ENCODE peak calls at places on chromosomes 11 and 22, in six cellular contexts. One of them, this sample, is unnamed.

GRCh38 chr11:65116370-65117205 is 913 bp downstream of the ZNHIT2 start:
- DNase-seq in right atrium auricular region: no peak
- DNase-seq in glutamatergic neuron: peak
- DNase-seq in activated T-cell treated with anti-CD3 and anti-CD28 coated beads, Interleukin-2, amount 50 U/mL, for 72 hours: peak
- DNase-seq in activated T-helper 1 cell treated with anti-CD3 and anti-CD28 coated beads, Interleukin-12 subunit alpha, Interleukin-12 subunit beta, Interleukin-2, Interleukin-4 antibody, amounts not matched to agents 30 ng/mL and 10 ng/mL and 1 ng/mL, durations not matched to agents 14 hours and 24 hours and 36 hours: peak
- DNase-seq in AG10803: peak
- DNase-seq in this sample: peak

GRCh38 chr11:118088531-118088930 is 1.8 kb upstream of the SMIM35 start:
- DNase-seq in glutamatergic neuron: no peak
- DNase-seq in AG10803: no peak
- DNase-seq in right atrium auricular region: no peak
- DNase-seq in activated T-cell treated with anti-CD3 and anti-CD28 coated beads, Interleukin-2, amount 50 U/mL, for 72 hours: no peak
- DNase-seq in activated T-helper 1 cell treated with anti-CD3 and anti-CD28 coated beads, Interleukin-12 subunit alpha, Interleukin-12 subunit beta, Interleukin-2, Interleukin-4 antibody, amounts not matched to agents 30 ng/mL and 10 ng/mL and 1 ng/mL, durations not matched to agents 14 hours and 24 hours and 36 hours: no peak
- DNase-seq in this sample: no peak

GRCh38 chr22:32796865-32797573 is 4.5 kb upstream of the TIMP3 start:
- DNase-seq in right atrium auricular region: peak
- DNase-seq in glutamatergic neuron: peak
- DNase-seq in activated T-cell treated with anti-CD3 and anti-CD28 coated beads, Interleukin-2, amount 50 U/mL, for 72 hours: peak
- DNase-seq in activated T-helper 1 cell treated with anti-CD3 and anti-CD28 coated beads, Interleukin-12 subunit alpha, Interleukin-12 subunit beta, Interleukin-2, Interleukin-4 antibody, amounts not matched to agents 30 ng/mL and 10 ng/mL and 1 ng/mL, durations not matched to agents 14 hours and 24 hours and 36 hours: peak
- DNase-seq in AG10803: peak
- DNase-seq in this sample: peak

GRCh38 chr22:20312396-20313191 is 7.3 kb downstream of the DGCR6L start:
- DNase-seq in activated T-helper 1 cell treated with anti-CD3 and anti-CD28 coated beads, Interleukin-12 subunit alpha, Interleukin-12 subunit beta, Interleukin-2, Interleukin-4 antibody, amounts not matched to agents 30 ng/mL and 10 ng/mL and 1 ng/mL, durations not matched to agents 14 hours and 24 hours and 36 hours: no peak
- DNase-seq in right atrium auricular region: peak
- DNase-seq in activated T-cell treated with anti-CD3 and anti-CD28 coated beads, Interleukin-2, amount 50 U/mL, for 72 hours: no peak
- DNase-seq in glutamatergic neuron: no peak
- DNase-seq in AG10803: no peak
- DNase-seq in this sample: peak

GRCh38 chr22:35392357-35392756 is 7.6 kb upstream of the MCM5 start:
- DNase-seq in AG10803: no peak
- DNase-seq in glutamatergic neuron: no peak
- DNase-seq in activated T-cell treated with anti-CD3 and anti-CD28 coated beads, Interleukin-2, amount 50 U/mL, for 72 hours: no peak
- DNase-seq in right atrium auricular region: no peak
- DNase-seq in activated T-helper 1 cell treated with anti-CD3 and anti-CD28 coated beads, Interleukin-12 subunit alpha, Interleukin-12 subunit beta, Interleukin-2, Interleukin-4 antibody, amounts not matched to agents 30 ng/mL and 10 ng/mL and 1 ng/mL, durations not matched to agents 14 hours and 24 hours and 36 hours: no peak
- DNase-seq in this sample: no peak

GRCh38 chr22:25448435-25449051 is 115.9 kb upstream of the GRK3 start:
- DNase-seq in glutamatergic neuron: peak
- DNase-seq in AG10803: peak
- DNase-seq in right atrium auricular region: no peak
- DNase-seq in activated T-helper 1 cell treated with anti-CD3 and anti-CD28 coated beads, Interleukin-12 subunit alpha, Interleukin-12 subunit beta, Interleukin-2, Interleukin-4 antibody, amounts not matched to agents 30 ng/mL and 10 ng/mL and 1 ng/mL, durations not matched to agents 14 hours and 24 hours and 36 hours: no peak
- DNase-seq in activated T-cell treated with anti-CD3 and anti-CD28 coated beads, Interleukin-2, amount 50 U/mL, for 72 hours: peak
- DNase-seq in this sample: no peak

GRCh38 chr22:42863349-42863911 is 6.4 kb upstream of the ARFGAP3 start:
- DNase-seq in right atrium auricular region: no peak
- DNase-seq in activated T-helper 1 cell treated with anti-CD3 and anti-CD28 coated beads, Interleukin-12 subunit alpha, Interleukin-12 subunit beta, Interleukin-2, Interleukin-4 antibody, amounts not matched to agents 30 ng/mL and 10 ng/mL and 1 ng/mL, durations not matched to agents 14 hours and 24 hours and 36 hours: no peak
- DNase-seq in AG10803: peak
- DNase-seq in activated T-cell treated with anti-CD3 and anti-CD28 coated beads, Interleukin-2, amount 50 U/mL, for 72 hours: peak
- DNase-seq in glutamatergic neuron: no peak
- DNase-seq in this sample: no peak

GRCh38 chr22:44093791-44094190 is 69.7 kb downstream of the PARVB start:
- DNase-seq in AG10803: no peak
- DNase-seq in right atrium auricular region: no peak
- DNase-seq in activated T-helper 1 cell treated with anti-CD3 and anti-CD28 coated beads, Interleukin-12 subunit alpha, Interleukin-12 subunit beta, Interleukin-2, Interleukin-4 antibody, amounts not matched to agents 30 ng/mL and 10 ng/mL and 1 ng/mL, durations not matched to agents 14 hours and 24 hours and 36 hours: no peak
- DNase-seq in activated T-cell treated with anti-CD3 and anti-CD28 coated beads, Interleukin-2, amount 50 U/mL, for 72 hours: no peak
- DNase-seq in glutamatergic neuron: no peak
- DNase-seq in this sample: no peak

GRCh38 chr11:113119074-113119473 is 157.9 kb downstream of the NCAM1 start:
- DNase-seq in glutamatergic neuron: no peak
- DNase-seq in AG10803: peak
- DNase-seq in activated T-helper 1 cell treated with anti-CD3 and anti-CD28 coated beads, Interleukin-12 subunit alpha, Interleukin-12 subunit beta, Interleukin-2, Interleukin-4 antibody, amounts not matched to agents 30 ng/mL and 10 ng/mL and 1 ng/mL, durations not matched to agents 14 hours and 24 hours and 36 hours: no peak
- DNase-seq in activated T-cell treated with anti-CD3 and anti-CD28 coated beads, Interleukin-2, amount 50 U/mL, for 72 hours: no peak
- DNase-seq in right atrium auricular region: no peak
- DNase-seq in this sample: no peak

GRCh38 chr11:35040221-35040942 is 98.6 kb upstream of the CD44 start:
- DNase-seq in AG10803: peak
- DNase-seq in glutamatergic neuron: no peak
- DNase-seq in right atrium auricular region: no peak
- DNase-seq in activated T-helper 1 cell treated with anti-CD3 and anti-CD28 coated beads, Interleukin-12 subunit alpha, Interleukin-12 subunit beta, Interleukin-2, Interleukin-4 antibody, amounts not matched to agents 30 ng/mL and 10 ng/mL and 1 ng/mL, durations not matched to agents 14 hours and 24 hours and 36 hours: peak
- DNase-seq in activated T-cell treated with anti-CD3 and anti-CD28 coated beads, Interleukin-2, amount 50 U/mL, for 72 hours: peak
- DNase-seq in this sample: no peak

GRCh38 chr11:24896118-24896835 is 399.4 kb downstream of the LUZP2 start:
- DNase-seq in glutamatergic neuron: no peak
- DNase-seq in AG10803: no peak
- DNase-seq in activated T-helper 1 cell treated with anti-CD3 and anti-CD28 coated beads, Interleukin-12 subunit alpha, Interleukin-12 subunit beta, Interleukin-2, Interleukin-4 antibody, amounts not matched to agents 30 ng/mL and 10 ng/mL and 1 ng/mL, durations not matched to agents 14 hours and 24 hours and 36 hours: no peak
- DNase-seq in right atrium auricular region: no peak
- DNase-seq in activated T-cell treated with anti-CD3 and anti-CD28 coated beads, Interleukin-2, amount 50 U/mL, for 72 hours: no peak
- DNase-seq in this sample: no peak

GRCh38 chr11:122172352-122173073 is 56.5 kb upstream of the BLID start:
- DNase-seq in activated T-cell treated with anti-CD3 and anti-CD28 coated beads, Interleukin-2, amount 50 U/mL, for 72 hours: no peak
- DNase-seq in AG10803: no peak
- DNase-seq in activated T-helper 1 cell treated with anti-CD3 and anti-CD28 coated beads, Interleukin-12 subunit alpha, Interleukin-12 subunit beta, Interleukin-2, Interleukin-4 antibody, amounts not matched to agents 30 ng/mL and 10 ng/mL and 1 ng/mL, durations not matched to agents 14 hours and 24 hours and 36 hours: no peak
- DNase-seq in right atrium auricular region: no peak
- DNase-seq in glutamatergic neuron: no peak
- DNase-seq in this sample: no peak

GRCh38 chr11:14645247-14645912 is 1.8 kb downstream of the PDE3B start:
- DNase-seq in activated T-helper 1 cell treated with anti-CD3 and anti-CD28 coated beads, Interleukin-12 subunit alpha, Interleukin-12 subunit beta, Interleukin-2, Interleukin-4 antibody, amounts not matched to agents 30 ng/mL and 10 ng/mL and 1 ng/mL, durations not matched to agents 14 hours and 24 hours and 36 hours: no peak
- DNase-seq in AG10803: peak
- DNase-seq in activated T-cell treated with anti-CD3 and anti-CD28 coated beads, Interleukin-2, amount 50 U/mL, for 72 hours: no peak
- DNase-seq in glutamatergic neuron: no peak
- DNase-seq in right atrium auricular region: no peak
- DNase-seq in this sample: no peak

GRCh38 chr22:23790819-23791736 is 4.3 kb downstream of the SMARCB1 start:
- DNase-seq in AG10803: peak
- DNase-seq in glutamatergic neuron: no peak
- DNase-seq in activated T-helper 1 cell treated with anti-CD3 and anti-CD28 coated beads, Interleukin-12 subunit alpha, Interleukin-12 subunit beta, Interleukin-2, Interleukin-4 antibody, amounts not matched to agents 30 ng/mL and 10 ng/mL and 1 ng/mL, durations not matched to agents 14 hours and 24 hours and 36 hours: no peak
- DNase-seq in activated T-cell treated with anti-CD3 and anti-CD28 coated beads, Interleukin-2, amount 50 U/mL, for 72 hours: no peak
- DNase-seq in right atrium auricular region: no peak
- DNase-seq in this sample: no peak

GRCh38 chr22:47625013-47625385 is 862.5 kb downstream of the TBC1D22A start:
- DNase-seq in activated T-cell treated with anti-CD3 and anti-CD28 coated beads, Interleukin-2, amount 50 U/mL, for 72 hours: no peak
- DNase-seq in right atrium auricular region: peak
- DNase-seq in activated T-helper 1 cell treated with anti-CD3 and anti-CD28 coated beads, Interleukin-12 subunit alpha, Interleukin-12 subunit beta, Interleukin-2, Interleukin-4 antibody, amounts not matched to agents 30 ng/mL and 10 ng/mL and 1 ng/mL, durations not matched to agents 14 hours and 24 hours and 36 hours: no peak
- DNase-seq in AG10803: no peak
- DNase-seq in glutamatergic neuron: no peak
- DNase-seq in this sample: peak

GRCh38 chr11:1341928-1342524 is 32.6 kb upstream of the TOLLIP start:
- DNase-seq in right atrium auricular region: no peak
- DNase-seq in activated T-cell treated with anti-CD3 and anti-CD28 coated beads, Interleukin-2, amount 50 U/mL, for 72 hours: no peak
- DNase-seq in activated T-helper 1 cell treated with anti-CD3 and anti-CD28 coated beads, Interleukin-12 subunit alpha, Interleukin-12 subunit beta, Interleukin-2, Interleukin-4 antibody, amounts not matched to agents 30 ng/mL and 10 ng/mL and 1 ng/mL, durations not matched to agents 14 hours and 24 hours and 36 hours: no peak
- DNase-seq in glutamatergic neuron: no peak
- DNase-seq in AG10803: peak
- DNase-seq in this sample: peak

GRCh38 chr11:27184458-27185312 is 144.1 kb downstream of the BBOX1 start:
- DNase-seq in AG10803: peak
- DNase-seq in activated T-cell treated with anti-CD3 and anti-CD28 coated beads, Interleukin-2, amount 50 U/mL, for 72 hours: no peak
- DNase-seq in glutamatergic neuron: no peak
- DNase-seq in right atrium auricular region: no peak
- DNase-seq in activated T-helper 1 cell treated with anti-CD3 and anti-CD28 coated beads, Interleukin-12 subunit alpha, Interleukin-12 subunit beta, Interleukin-2, Interleukin-4 antibody, amounts not matched to agents 30 ng/mL and 10 ng/mL and 1 ng/mL, durations not matched to agents 14 hours and 24 hours and 36 hours: no peak
- DNase-seq in this sample: no peak

GRCh38 chr11:9823439-9823838 is 159.6 kb downstream of the SWAP70 start:
- DNase-seq in right atrium auricular region: no peak
- DNase-seq in glutamatergic neuron: no peak
- DNase-seq in activated T-cell treated with anti-CD3 and anti-CD28 coated beads, Interleukin-2, amount 50 U/mL, for 72 hours: no peak
- DNase-seq in activated T-helper 1 cell treated with anti-CD3 and anti-CD28 coated beads, Interleukin-12 subunit alpha, Interleukin-12 subunit beta, Interleukin-2, Interleukin-4 antibody, amounts not matched to agents 30 ng/mL and 10 ng/mL and 1 ng/mL, durations not matched to agents 14 hours and 24 hours and 36 hours: no peak
- DNase-seq in AG10803: no peak
- DNase-seq in this sample: no peak

GRCh38 chr11:68099474-68100405 is 21.4 kb downstream of the CHKA start:
- DNase-seq in activated T-cell treated with anti-CD3 and anti-CD28 coated beads, Interleukin-2, amount 50 U/mL, for 72 hours: peak
- DNase-seq in right atrium auricular region: no peak
- DNase-seq in activated T-helper 1 cell treated with anti-CD3 and anti-CD28 coated beads, Interleukin-12 subunit alpha, Interleukin-12 subunit beta, Interleukin-2, Interleukin-4 antibody, amounts not matched to agents 30 ng/mL and 10 ng/mL and 1 ng/mL, durations not matched to agents 14 hours and 24 hours and 36 hours: no peak
- DNase-seq in glutamatergic neuron: no peak
- DNase-seq in AG10803: no peak
- DNase-seq in this sample: no peak

GRCh38 chr22:35604671-35605457 is 12.3 kb downstream of the MB start:
- DNase-seq in AG10803: peak
- DNase-seq in glutamatergic neuron: no peak
- DNase-seq in activated T-cell treated with anti-CD3 and anti-CD28 coated beads, Interleukin-2, amount 50 U/mL, for 72 hours: peak
- DNase-seq in activated T-helper 1 cell treated with anti-CD3 and anti-CD28 coated beads, Interleukin-12 subunit alpha, Interleukin-12 subunit beta, Interleukin-2, Interleukin-4 antibody, amounts not matched to agents 30 ng/mL and 10 ng/mL and 1 ng/mL, durations not matched to agents 14 hours and 24 hours and 36 hours: no peak
- DNase-seq in right atrium auricular region: no peak
- DNase-seq in this sample: no peak

GRCh38 chr11:95790933-95791247 is 592 bp downstream of the CEP57 start:
- DNase-seq in glutamatergic neuron: peak
- DNase-seq in AG10803: peak
- DNase-seq in activated T-helper 1 cell treated with anti-CD3 and anti-CD28 coated beads, Interleukin-12 subunit alpha, Interleukin-12 subunit beta, Interleukin-2, Interleukin-4 antibody, amounts not matched to agents 30 ng/mL and 10 ng/mL and 1 ng/mL, durations not matched to agents 14 hours and 24 hours and 36 hours: peak
- DNase-seq in right atrium auricular region: peak
- DNase-seq in activated T-cell treated with anti-CD3 and anti-CD28 coated beads, Interleukin-2, amount 50 U/mL, for 72 hours: peak
- DNase-seq in this sample: peak

GRCh38 chr11:6646040-6646439 is 9.6 kb downstream of the DCHS1 start:
- DNase-seq in glutamatergic neuron: peak
- DNase-seq in activated T-cell treated with anti-CD3 and anti-CD28 coated beads, Interleukin-2, amount 50 U/mL, for 72 hours: no peak
- DNase-seq in right atrium auricular region: peak
- DNase-seq in activated T-helper 1 cell treated with anti-CD3 and anti-CD28 coated beads, Interleukin-12 subunit alpha, Interleukin-12 subunit beta, Interleukin-2, Interleukin-4 antibody, amounts not matched to agents 30 ng/mL and 10 ng/mL and 1 ng/mL, durations not matched to agents 14 hours and 24 hours and 36 hours: no peak
- DNase-seq in AG10803: peak
- DNase-seq in this sample: no peak

GRCh38 chr11:65854161-65854592 is 3.8 kb downstream of the CFL1 start:
- DNase-seq in activated T-cell treated with anti-CD3 and anti-CD28 coated beads, Interleukin-2, amount 50 U/mL, for 72 hours: no peak
- DNase-seq in activated T-helper 1 cell treated with anti-CD3 and anti-CD28 coated beads, Interleukin-12 subunit alpha, Interleukin-12 subunit beta, Interleukin-2, Interleukin-4 antibody, amounts not matched to agents 30 ng/mL and 10 ng/mL and 1 ng/mL, durations not matched to agents 14 hours and 24 hours and 36 hours: no peak
- DNase-seq in AG10803: no peak
- DNase-seq in right atrium auricular region: no peak
- DNase-seq in glutamatergic neuron: no peak
- DNase-seq in this sample: peak

GRCh38 chr22:39240841-39241631 is 3.7 kb downstream of the PDGFB start:
- DNase-seq in activated T-helper 1 cell treated with anti-CD3 and anti-CD28 coated beads, Interleukin-12 subunit alpha, Interleukin-12 subunit beta, Interleukin-2, Interleukin-4 antibody, amounts not matched to agents 30 ng/mL and 10 ng/mL and 1 ng/mL, durations not matched to agents 14 hours and 24 hours and 36 hours: no peak
- DNase-seq in glutamatergic neuron: peak
- DNase-seq in right atrium auricular region: peak
- DNase-seq in activated T-cell treated with anti-CD3 and anti-CD28 coated beads, Interleukin-2, amount 50 U/mL, for 72 hours: peak
- DNase-seq in AG10803: peak
- DNase-seq in this sample: peak

GRCh38 chr11:67266424-67267187 is at the start of gene GRK2:
- DNase-seq in activated T-cell treated with anti-CD3 and anti-CD28 coated beads, Interleukin-2, amount 50 U/mL, for 72 hours: peak
- DNase-seq in AG10803: peak
- DNase-seq in activated T-helper 1 cell treated with anti-CD3 and anti-CD28 coated beads, Interleukin-12 subunit alpha, Interleukin-12 subunit beta, Interleukin-2, Interleukin-4 antibody, amounts not matched to agents 30 ng/mL and 10 ng/mL and 1 ng/mL, durations not matched to agents 14 hours and 24 hours and 36 hours: no peak
- DNase-seq in right atrium auricular region: no peak
- DNase-seq in glutamatergic neuron: peak
- DNase-seq in this sample: no peak

GRCh38 chr11:34909955-34910354 is 6.2 kb downstream of the APIP start:
- DNase-seq in right atrium auricular region: no peak
- DNase-seq in glutamatergic neuron: no peak
- DNase-seq in activated T-cell treated with anti-CD3 and anti-CD28 coated beads, Interleukin-2, amount 50 U/mL, for 72 hours: no peak
- DNase-seq in AG10803: peak
- DNase-seq in activated T-helper 1 cell treated with anti-CD3 and anti-CD28 coated beads, Interleukin-12 subunit alpha, Interleukin-12 subunit beta, Interleukin-2, Interleukin-4 antibody, amounts not matched to agents 30 ng/mL and 10 ng/mL and 1 ng/mL, durations not matched to agents 14 hours and 24 hours and 36 hours: no peak
- DNase-seq in this sample: no peak

GRCh38 chr11:3014943-3015342 is 22.8 kb upstream of the NAP1L4 start:
- DNase-seq in right atrium auricular region: no peak
- DNase-seq in activated T-helper 1 cell treated with anti-CD3 and anti-CD28 coated beads, Interleukin-12 subunit alpha, Interleukin-12 subunit beta, Interleukin-2, Interleukin-4 antibody, amounts not matched to agents 30 ng/mL and 10 ng/mL and 1 ng/mL, durations not matched to agents 14 hours and 24 hours and 36 hours: no peak
- DNase-seq in AG10803: no peak
- DNase-seq in activated T-cell treated with anti-CD3 and anti-CD28 coated beads, Interleukin-2, amount 50 U/mL, for 72 hours: no peak
- DNase-seq in glutamatergic neuron: no peak
- DNase-seq in this sample: no peak

GRCh38 chr11:26953770-26954392 is 40.0 kb upstream of the FIBIN start:
- DNase-seq in activated T-helper 1 cell treated with anti-CD3 and anti-CD28 coated beads, Interleukin-12 subunit alpha, Interleukin-12 subunit beta, Interleukin-2, Interleukin-4 antibody, amounts not matched to agents 30 ng/mL and 10 ng/mL and 1 ng/mL, durations not matched to agents 14 hours and 24 hours and 36 hours: no peak
- DNase-seq in right atrium auricular region: no peak
- DNase-seq in glutamatergic neuron: no peak
- DNase-seq in activated T-cell treated with anti-CD3 and anti-CD28 coated beads, Interleukin-2, amount 50 U/mL, for 72 hours: no peak
- DNase-seq in AG10803: peak
- DNase-seq in this sample: no peak

GRCh38 chr11:60336767-60337391 is 9.8 kb downstream of the MS4A6E start:
- DNase-seq in activated T-helper 1 cell treated with anti-CD3 and anti-CD28 coated beads, Interleukin-12 subunit alpha, Interleukin-12 subunit beta, Interleukin-2, Interleukin-4 antibody, amounts not matched to agents 30 ng/mL and 10 ng/mL and 1 ng/mL, durations not matched to agents 14 hours and 24 hours and 36 hours: no peak
- DNase-seq in activated T-cell treated with anti-CD3 and anti-CD28 coated beads, Interleukin-2, amount 50 U/mL, for 72 hours: no peak
- DNase-seq in glutamatergic neuron: no peak
- DNase-seq in AG10803: no peak
- DNase-seq in right atrium auricular region: no peak
- DNase-seq in this sample: no peak

GRCh38 chr11:63592975-63593395 is 21.2 kb downstream of the PLAAT3 start:
- DNase-seq in glutamatergic neuron: peak
- DNase-seq in activated T-cell treated with anti-CD3 and anti-CD28 coated beads, Interleukin-2, amount 50 U/mL, for 72 hours: no peak
- DNase-seq in right atrium auricular region: no peak
- DNase-seq in activated T-helper 1 cell treated with anti-CD3 and anti-CD28 coated beads, Interleukin-12 subunit alpha, Interleukin-12 subunit beta, Interleukin-2, Interleukin-4 antibody, amounts not matched to agents 30 ng/mL and 10 ng/mL and 1 ng/mL, durations not matched to agents 14 hours and 24 hours and 36 hours: no peak
- DNase-seq in AG10803: no peak
- DNase-seq in this sample: no peak

GRCh38 chr22:49406047-49406650 is 421.5 kb downstream of the BRD1 start:
- DNase-seq in right atrium auricular region: peak
- DNase-seq in AG10803: no peak
- DNase-seq in glutamatergic neuron: no peak
- DNase-seq in activated T-cell treated with anti-CD3 and anti-CD28 coated beads, Interleukin-2, amount 50 U/mL, for 72 hours: no peak
- DNase-seq in activated T-helper 1 cell treated with anti-CD3 and anti-CD28 coated beads, Interleukin-12 subunit alpha, Interleukin-12 subunit beta, Interleukin-2, Interleukin-4 antibody, amounts not matched to agents 30 ng/mL and 10 ng/mL and 1 ng/mL, durations not matched to agents 14 hours and 24 hours and 36 hours: no peak
- DNase-seq in this sample: peak

GRCh38 chr11:93229876-93230275 is 32.1 kb upstream of the SLC36A4 start:
- DNase-seq in right atrium auricular region: no peak
- DNase-seq in activated T-helper 1 cell treated with anti-CD3 and anti-CD28 coated beads, Interleukin-12 subunit alpha, Interleukin-12 subunit beta, Interleukin-2, Interleukin-4 antibody, amounts not matched to agents 30 ng/mL and 10 ng/mL and 1 ng/mL, durations not matched to agents 14 hours and 24 hours and 36 hours: no peak
- DNase-seq in glutamatergic neuron: no peak
- DNase-seq in activated T-cell treated with anti-CD3 and anti-CD28 coated beads, Interleukin-2, amount 50 U/mL, for 72 hours: no peak
- DNase-seq in AG10803: no peak
- DNase-seq in this sample: no peak

GRCh38 chr11:130509942-130510341 is 61.5 kb downstream of the ADAMTS15 start:
- DNase-seq in activated T-helper 1 cell treated with anti-CD3 and anti-CD28 coated beads, Interleukin-12 subunit alpha, Interleukin-12 subunit beta, Interleukin-2, Interleukin-4 antibody, amounts not matched to agents 30 ng/mL and 10 ng/mL and 1 ng/mL, durations not matched to agents 14 hours and 24 hours and 36 hours: no peak
- DNase-seq in activated T-cell treated with anti-CD3 and anti-CD28 coated beads, Interleukin-2, amount 50 U/mL, for 72 hours: no peak
- DNase-seq in right atrium auricular region: no peak
- DNase-seq in glutamatergic neuron: no peak
- DNase-seq in AG10803: no peak
- DNase-seq in this sample: no peak

GRCh38 chr11:45045692-45046471 is 95.2 kb upstream of the TP53I11 start:
- DNase-seq in activated T-cell treated with anti-CD3 and anti-CD28 coated beads, Interleukin-2, amount 50 U/mL, for 72 hours: peak
- DNase-seq in activated T-helper 1 cell treated with anti-CD3 and anti-CD28 coated beads, Interleukin-12 subunit alpha, Interleukin-12 subunit beta, Interleukin-2, Interleukin-4 antibody, amounts not matched to agents 30 ng/mL and 10 ng/mL and 1 ng/mL, durations not matched to agents 14 hours and 24 hours and 36 hours: no peak
- DNase-seq in AG10803: peak
- DNase-seq in glutamatergic neuron: no peak
- DNase-seq in right atrium auricular region: peak
- DNase-seq in this sample: no peak

GRCh38 chr11:4684631-4685285 is 12.9 kb downstream of the OR51E2 start:
- DNase-seq in activated T-cell treated with anti-CD3 and anti-CD28 coated beads, Interleukin-2, amount 50 U/mL, for 72 hours: no peak
- DNase-seq in AG10803: no peak
- DNase-seq in glutamatergic neuron: no peak
- DNase-seq in right atrium auricular region: no peak
- DNase-seq in activated T-helper 1 cell treated with anti-CD3 and anti-CD28 coated beads, Interleukin-12 subunit alpha, Interleukin-12 subunit beta, Interleukin-2, Interleukin-4 antibody, amounts not matched to agents 30 ng/mL and 10 ng/mL and 1 ng/mL, durations not matched to agents 14 hours and 24 hours and 36 hours: no peak
- DNase-seq in this sample: no peak

This sample was measured in ecto neural progenitor cell.